ENCODE peak calls at places on chromosomes 2 and 18, in eight cellular contexts. V is prostate gland, H is SK-N-SH, Q is adrenal gland, Z is endodermal cell, T is lower leg skin, G is MM.1S, R is Peyer's patch. P is an unnamed sample.

GRCh38 chr18:51727780-51728179 is 530.3 kb upstream of the MEX3C start:
- DNase-seq in R (no peak), V (no peak), G (peak; percentile 38), Q (no peak), H (no peak), T (no peak), Z (no peak), P (no peak)

GRCh38 chr2:69911985-69912563 is 2.8 kb upstream of the MXD1 start:
- DNase-seq in V (peak; percentile 29), G (peak; percentile 79), T (no peak), R (no peak), Q (no peak), H (peak; percentile 37), Z (no peak), P (no peak)

GRCh38 chr2:169790581-169790980 is 8.1 kb upstream of the SSB start:
- DNase-seq in R (no peak), T (no peak), V (no peak), Z (no peak), G (no peak), H (no peak), Q (no peak), P (no peak)

GRCh38 chr2:54403512-54404238 is 52.5 kb upstream of the SPTBN1 start:
- DNase-seq in V (no peak), H (no peak), Q (no peak), Z (no peak), G (no peak), R (no peak), T (no peak), P (no peak)

GRCh38 chr2:177721087-177721486 is 328.5 kb downstream of the AGPS start:
- DNase-seq in Q (no peak), H (no peak), T (no peak), V (no peak), G (no peak), R (no peak), Z (no peak), P (no peak)

GRCh38 chr18:8798996-8799395 is 93.6 kb downstream of the MTCL1 start:
- DNase-seq in Q (no peak), R (peak; percentile 67), G (no peak), Z (no peak), V (no peak), H (peak; percentile 87), T (no peak), P (no peak)

GRCh38 chr2:118687698-118688097 is 159.8 kb downstream of the EN1 start:
- DNase-seq in Z (no peak), V (no peak), G (no peak), R (no peak), Q (no peak), H (no peak), T (no peak), P (no peak)

GRCh38 chr2:17643031-17643615 is 102.6 kb downstream of the VSNL1 start:
- DNase-seq in G (no peak), T (no peak), Z (no peak), R (no peak), Q (peak; percentile 84), V (no peak), H (no peak), P (no peak)

GRCh38 chr2:2866459-2866858 is 511.2 kb downstream of the EIPR1 start:
- DNase-seq in Z (no peak), T (no peak), H (no peak), R (no peak), Q (no peak), G (no peak), V (no peak), P (no peak)

DNA sequence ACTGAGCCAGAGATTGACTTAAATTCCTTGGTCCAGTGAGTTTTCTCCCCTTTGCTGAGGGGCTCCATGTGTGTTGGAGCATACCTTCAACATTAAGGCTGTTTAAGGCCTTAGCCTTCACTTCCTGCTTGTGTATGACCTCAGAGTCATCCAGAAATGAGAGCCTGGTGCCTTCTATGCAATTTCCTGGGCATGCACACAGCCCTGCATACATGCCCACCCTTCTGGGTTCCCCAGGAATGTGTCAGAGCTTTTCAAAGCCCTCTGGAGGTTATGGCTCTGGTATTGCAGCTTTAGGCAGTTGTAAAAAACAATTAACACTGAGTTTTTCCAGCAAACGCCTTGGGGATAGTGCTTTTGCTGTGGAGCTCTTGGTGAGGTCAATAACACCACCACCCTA is 16.7 kb downstream of the IL1R1 start:
- DNase-seq in R (no peak), G (no peak), V (no peak), H (no peak), Z (no peak), Q (no peak), T (no peak), P (no peak)
- TF ChIP-seq CTCF in R (no peak), G (no peak), V (no peak), H (no peak), Z (peak; percentile 35), Q (no peak), T (no peak), P (no peak)

DNA sequence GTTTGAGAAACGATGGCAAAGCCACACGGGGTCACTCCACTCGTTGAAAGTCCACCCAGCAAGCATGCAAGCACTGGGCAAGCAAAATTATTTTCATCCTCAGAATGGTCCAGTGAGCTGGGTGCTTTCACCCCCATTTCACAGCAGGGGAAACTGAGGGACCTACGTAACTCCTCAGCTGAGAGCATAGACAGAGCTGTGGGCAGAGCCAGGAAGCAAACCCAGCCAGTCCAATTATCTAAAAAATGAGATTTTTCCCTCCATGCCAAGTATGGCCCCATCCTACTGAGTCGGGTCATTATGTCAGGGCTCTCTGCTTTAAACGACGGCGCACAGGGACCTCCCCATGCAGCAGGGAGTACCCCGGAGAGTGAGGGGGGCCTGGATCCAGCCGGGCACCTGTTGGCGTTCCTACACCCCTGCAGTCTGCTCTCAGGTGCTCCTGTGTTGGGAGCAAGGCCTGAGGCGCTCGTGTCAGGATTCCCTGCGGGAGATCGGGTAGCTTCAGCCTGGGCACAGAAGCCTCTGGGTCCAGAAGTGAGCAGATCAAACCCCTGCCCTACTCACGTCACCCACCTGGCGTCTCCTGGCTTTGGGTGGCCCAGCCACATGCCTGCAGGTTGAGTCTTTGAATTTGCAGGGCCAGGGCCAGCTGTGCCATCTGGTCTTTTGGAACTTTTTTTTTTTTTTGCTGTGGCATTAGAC is 17.3 kb downstream of the TWIST2 start:
- DNase-seq in G (no peak), H (no peak), V (no peak), Z (peak; percentile 45), Q (no peak), T (peak; percentile 83), R (no peak), P (no peak)
- H3K4me3 ChIP-seq in G (no peak overlapping the region), H (peak overlapping the region; percentile 27), V (no peak overlapping the region), Z (no peak overlapping the region), Q (no peak overlapping the region), T (no peak overlapping the region), R (no peak overlapping the region), P (peak overlapping the region; percentile 65)

GRCh38 chr2:96528680-96529375 is 7.7 kb upstream of the ARID5A start:
- DNase-seq in Z (peak; percentile 53), T (no peak), R (no peak), H (no peak), Q (no peak), V (no peak), G (no peak), P (no peak)
- TF ChIP-seq CTCF in Z (peak; percentile 34), T (no peak), R (no peak), H (no peak), Q (no peak), V (no peak), G (no peak), P (no peak)

GRCh38 chr2:143890799-143891198 is 629.1 kb downstream of the ZEB2 start:
- DNase-seq in Z (no peak), T (no peak), V (no peak), H (no peak), R (no peak), Q (no peak), G (no peak), P (no peak)

GRCh38 chr2:143885461-143885860 is 634.5 kb downstream of the ZEB2 start:
- DNase-seq in V (no peak), Z (no peak), Q (no peak), R (no peak), G (no peak), T (no peak), H (no peak), P (no peak)
- H3K4me3 ChIP-seq in V (no peak overlapping the region), Z (no peak overlapping the region), Q (no peak overlapping the region), R (no peak overlapping the region), G (no peak overlapping the region), T (no peak overlapping the region), H (no peak overlapping the region), P (no peak overlapping the region)